ENCODE peak calls at places on chromosomes 3 and 15, in six cellular contexts. One of them, this sample, is unnamed.

GRCh38 chr3:157107037-157107436 is 52.9 kb downstream of the CCNL1 start:
- DNase-seq in SK-N-SH: no peak
- DNase-seq in GM12878: no peak
- DNase-seq in A549: no peak
- DNase-seq in HepG2: no peak
- DNase-seq in K562: no peak
- DNase-seq in this sample: no peak

GRCh38 chr3:184399410-184399809 is 19.6 kb downstream of the CHRD start:
- DNase-seq in SK-N-SH: no peak
- DNase-seq in GM12878: no peak
- DNase-seq in A549: peak
- DNase-seq in HepG2: no peak
- DNase-seq in K562: no peak
- DNase-seq in this sample: peak

GRCh38 chr3:24025805-24026204 is 80.7 kb downstream of the NR1D2 start:
- DNase-seq in SK-N-SH: no peak
- DNase-seq in GM12878: no peak
- DNase-seq in A549: no peak
- DNase-seq in HepG2: no peak
- DNase-seq in K562: no peak
- DNase-seq in this sample: no peak

GRCh38 chr3:66989860-66990696 is 8.0 kb upstream of the KBTBD8 start:
- DNase-seq in SK-N-SH: no peak
- DNase-seq in GM12878: peak
- DNase-seq in A549: peak
- DNase-seq in HepG2: peak
- DNase-seq in K562: peak
- DNase-seq in this sample: no peak

GRCh38 chr15:85000189-85000864 is 18.7 kb downstream of the PDE8A start:
- DNase-seq in SK-N-SH: no peak
- DNase-seq in GM12878: no peak
- DNase-seq in A549: no peak
- DNase-seq in HepG2: no peak
- DNase-seq in K562: no peak
- DNase-seq in this sample: peak

GRCh38 chr15:29110733-29111132 is 158.9 kb downstream of the NSMCE3 start:
- DNase-seq in SK-N-SH: no peak
- DNase-seq in GM12878: no peak
- DNase-seq in A549: no peak
- DNase-seq in HepG2: no peak
- DNase-seq in K562: no peak
- DNase-seq in this sample: no peak

GRCh38 chr3:127011270-127011992 is 28.5 kb downstream of the PLXNA1 start:
- DNase-seq in SK-N-SH: peak
- DNase-seq in GM12878: no peak
- DNase-seq in A549: no peak
- DNase-seq in HepG2: no peak
- DNase-seq in K562: peak
- DNase-seq in this sample: peak

GRCh38 chr3:88188436-88188835 is 38.7 kb downstream of the C3orf38 start:
- DNase-seq in SK-N-SH: peak
- DNase-seq in GM12878: no peak
- DNase-seq in A549: peak
- DNase-seq in HepG2: peak
- DNase-seq in K562: peak
- DNase-seq in this sample: no peak

GRCh38 chr3:16102905-16103364 is 71.5 kb upstream of the GALNT15 start:
- DNase-seq in SK-N-SH: no peak
- DNase-seq in GM12878: no peak
- DNase-seq in A549: peak
- DNase-seq in HepG2: peak
- DNase-seq in K562: no peak
- DNase-seq in this sample: peak

GRCh38 chr15:26974120-26974780 is 3.3 kb downstream of the GABRG3 start:
- DNase-seq in SK-N-SH: peak
- DNase-seq in GM12878: no peak
- DNase-seq in A549: peak
- DNase-seq in HepG2: peak
- DNase-seq in K562: peak
- DNase-seq in this sample: peak

GRCh38 chr3:153752405-153753027 is 368.7 kb upstream of the ARHGEF26 start:
- DNase-seq in SK-N-SH: no peak
- DNase-seq in GM12878: no peak
- DNase-seq in A549: no peak
- DNase-seq in HepG2: no peak
- DNase-seq in K562: no peak
- DNase-seq in this sample: no peak

GRCh38 chr15:50166216-50166615 is 15.8 kb upstream of the SLC27A2 start:
- DNase-seq in SK-N-SH: no peak
- DNase-seq in GM12878: no peak
- DNase-seq in A549: peak
- DNase-seq in HepG2: no peak
- DNase-seq in K562: no peak
- DNase-seq in this sample: peak

GRCh38 chr3:122890077-122890484 is 95.2 kb downstream of the SLC49A4 start:
- DNase-seq in SK-N-SH: no peak
- DNase-seq in GM12878: peak
- DNase-seq in A549: no peak
- DNase-seq in HepG2: no peak
- DNase-seq in K562: no peak
- DNase-seq in this sample: peak

GRCh38 chr15:84981711-84982300 is at the start of gene PDE8A:
- DNase-seq in SK-N-SH: peak
- DNase-seq in GM12878: no peak
- DNase-seq in A549: peak
- DNase-seq in HepG2: no peak
- DNase-seq in K562: peak
- DNase-seq in this sample: peak

GRCh38 chr3:8885806-8886205 is 77.5 kb downstream of the RAD18 start:
- DNase-seq in SK-N-SH: no peak
- DNase-seq in GM12878: no peak
- DNase-seq in A549: no peak
- DNase-seq in HepG2: no peak
- DNase-seq in K562: no peak
- DNase-seq in this sample: peak

GRCh38 chr3:8887435-8888295 is 75.6 kb downstream of the RAD18 start:
- DNase-seq in SK-N-SH: no peak
- DNase-seq in GM12878: no peak
- DNase-seq in A549: no peak
- DNase-seq in HepG2: no peak
- DNase-seq in K562: no peak
- DNase-seq in this sample: no peak

GRCh38 chr3:8884630-8885290 is 78.5 kb downstream of the RAD18 start:
- DNase-seq in SK-N-SH: no peak
- DNase-seq in GM12878: no peak
- DNase-seq in A549: no peak
- DNase-seq in HepG2: no peak
- DNase-seq in K562: no peak
- DNase-seq in this sample: no peak

GRCh38 chr3:8888296-8888915 is 74.9 kb downstream of the RAD18 start:
- DNase-seq in SK-N-SH: no peak
- DNase-seq in GM12878: no peak
- DNase-seq in A549: no peak
- DNase-seq in HepG2: no peak
- DNase-seq in K562: no peak
- DNase-seq in this sample: peak

DNA sequence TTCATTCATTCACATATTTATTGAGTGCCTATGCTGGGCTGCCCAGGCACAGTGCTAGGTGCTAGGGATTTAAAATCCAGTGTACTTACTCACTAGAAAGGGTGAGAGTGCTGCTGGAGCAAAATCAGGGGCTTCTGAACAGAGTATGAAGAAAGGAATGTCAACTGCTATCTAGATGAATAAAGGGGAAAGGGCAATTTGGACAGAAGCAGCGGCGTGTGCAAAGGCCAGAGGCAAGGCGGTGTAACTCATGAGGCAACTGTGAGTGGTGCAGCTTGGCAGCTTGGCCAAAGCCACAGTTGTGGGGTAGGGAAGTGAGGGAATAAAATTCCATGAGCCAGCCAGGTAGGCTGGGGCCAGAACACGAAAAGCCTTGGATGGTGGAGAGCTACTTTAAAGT is 76.7 kb downstream of the RAD18 start:
- DNase-seq in SK-N-SH: no peak
- DNase-seq in GM12878: no peak
- DNase-seq in A549: no peak
- DNase-seq in HepG2: no peak
- DNase-seq in K562: no peak
- DNase-seq in this sample: peak
- TF ChIP-seq SMC3 in SK-N-SH: no peak
- TF ChIP-seq SMC3 in GM12878: no peak
- TF ChIP-seq SMC3 in A549: no peak
- TF ChIP-seq SMC3 in HepG2: no peak
- TF ChIP-seq SMC3 in K562: no peak
- TF ChIP-seq SMC3 in this sample: no peak

GRCh38 chr3:55483196-55484095 is 3.7 kb downstream of the WNT5A start:
- DNase-seq in SK-N-SH: no peak
- DNase-seq in GM12878: no peak
- DNase-seq in A549: no peak
- DNase-seq in HepG2: no peak
- DNase-seq in K562: no peak
- DNase-seq in this sample: no peak

GRCh38 chr3:55484191-55484644 is 2.9 kb downstream of the WNT5A start:
- DNase-seq in SK-N-SH: no peak
- DNase-seq in GM12878: no peak
- DNase-seq in A549: no peak
- DNase-seq in HepG2: no peak
- DNase-seq in K562: no peak
- DNase-seq in this sample: no peak

GRCh38 chr3:55481918-55482495 is 5.1 kb downstream of the WNT5A start:
- DNase-seq in SK-N-SH: no peak
- DNase-seq in GM12878: no peak
- DNase-seq in A549: no peak
- DNase-seq in HepG2: no peak
- DNase-seq in K562: no peak
- DNase-seq in this sample: peak

GRCh38 chr3:55481067-55481917 is 5.8 kb downstream of the WNT5A start:
- DNase-seq in SK-N-SH: peak
- DNase-seq in GM12878: no peak
- DNase-seq in A549: no peak
- DNase-seq in HepG2: no peak
- DNase-seq in K562: no peak
- DNase-seq in this sample: peak

GRCh38 chr3:55482496-55483195 is 4.5 kb downstream of the WNT5A start:
- DNase-seq in SK-N-SH: no peak
- DNase-seq in GM12878: no peak
- DNase-seq in A549: no peak
- DNase-seq in HepG2: no peak
- DNase-seq in K562: no peak
- DNase-seq in this sample: peak
- TF ChIP-seq SMC3 in SK-N-SH: no peak
- TF ChIP-seq SMC3 in GM12878: no peak
- TF ChIP-seq SMC3 in A549: no peak
- TF ChIP-seq SMC3 in HepG2: no peak
- TF ChIP-seq SMC3 in K562: no peak
- TF ChIP-seq SMC3 in this sample: no peak

DNA sequence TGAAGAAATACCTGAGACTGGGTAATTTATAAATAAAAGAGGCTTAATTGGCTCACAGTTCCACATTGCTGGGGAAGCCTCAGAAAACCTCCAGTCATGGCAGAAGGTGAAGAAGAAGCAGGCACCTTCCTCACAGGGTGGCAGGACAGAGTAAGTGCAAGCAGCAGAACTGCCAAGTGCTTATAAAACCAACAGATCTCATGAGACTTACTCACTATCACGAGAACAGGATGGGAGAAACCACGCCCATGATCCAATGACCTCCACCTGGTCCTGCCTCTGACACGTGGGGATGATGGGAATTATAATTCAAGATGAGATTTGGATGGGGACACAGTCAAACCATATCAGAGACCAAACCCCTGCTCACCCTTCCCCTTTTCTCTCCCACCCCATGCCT is 75.0 kb downstream of the TRIM69 start:
- DNase-seq in SK-N-SH: no peak
- DNase-seq in GM12878: no peak
- DNase-seq in A549: peak
- DNase-seq in HepG2: peak
- DNase-seq in K562: no peak
- DNase-seq in this sample: no peak
- TF ChIP-seq SMC3 in SK-N-SH: no peak
- TF ChIP-seq SMC3 in GM12878: no peak
- TF ChIP-seq SMC3 in A549: no peak
- TF ChIP-seq SMC3 in HepG2: no peak
- TF ChIP-seq SMC3 in K562: no peak
- TF ChIP-seq SMC3 in this sample: no peak

GRCh38 chr3:83567935-83568334 is 1390.9 kb upstream of the CADM2 start:
- DNase-seq in SK-N-SH: no peak
- DNase-seq in GM12878: no peak
- DNase-seq in A549: no peak
- DNase-seq in HepG2: no peak
- DNase-seq in K562: no peak
- DNase-seq in this sample: no peak
- TF ChIP-seq SMC3 in SK-N-SH: no peak
- TF ChIP-seq SMC3 in GM12878: no peak
- TF ChIP-seq SMC3 in A549: no peak
- TF ChIP-seq SMC3 in HepG2: no peak
- TF ChIP-seq SMC3 in K562: no peak
- TF ChIP-seq SMC3 in this sample: no peak

GRCh38 chr15:77819841-77820728 is 187.4 kb upstream of the LINGO1 start:
- DNase-seq in SK-N-SH: peak
- DNase-seq in GM12878: no peak
- DNase-seq in A549: peak
- DNase-seq in HepG2: peak
- DNase-seq in K562: peak
- DNase-seq in this sample: no peak
- TF ChIP-seq SMC3 in SK-N-SH: peak
- TF ChIP-seq SMC3 in GM12878: no peak
- TF ChIP-seq SMC3 in A549: peak
- TF ChIP-seq SMC3 in HepG2: no peak
- TF ChIP-seq SMC3 in K562: peak
- TF ChIP-seq SMC3 in this sample: no peak

GRCh38 chr15:68819451-68820204 is 1.1 kb downstream of the ANP32A start:
- DNase-seq in SK-N-SH: peak
- DNase-seq in GM12878: no peak
- DNase-seq in A549: peak
- DNase-seq in HepG2: peak
- DNase-seq in K562: no peak
- DNase-seq in this sample: peak
- TF ChIP-seq SMC3 in SK-N-SH: no peak
- TF ChIP-seq SMC3 in GM12878: no peak
- TF ChIP-seq SMC3 in A549: no peak
- TF ChIP-seq SMC3 in HepG2: no peak
- TF ChIP-seq SMC3 in K562: no peak
- TF ChIP-seq SMC3 in this sample: no peak

GRCh38 chr15:95994418-95994817 is 336.1 kb upstream of the NR2F2 start:
- DNase-seq in SK-N-SH: no peak
- DNase-seq in GM12878: no peak
- DNase-seq in A549: no peak
- DNase-seq in HepG2: no peak
- DNase-seq in K562: no peak
- DNase-seq in this sample: peak

GRCh38 chr15:95998935-95999334 is 331.6 kb upstream of the NR2F2 start:
- DNase-seq in SK-N-SH: no peak
- DNase-seq in GM12878: no peak
- DNase-seq in A549: no peak
- DNase-seq in HepG2: no peak
- DNase-seq in K562: no peak
- DNase-seq in this sample: no peak

GRCh38 chr15:95990833-95991232 is 339.7 kb upstream of the NR2F2 start:
- DNase-seq in SK-N-SH: no peak
- DNase-seq in GM12878: peak
- DNase-seq in A549: no peak
- DNase-seq in HepG2: no peak
- DNase-seq in K562: no peak
- DNase-seq in this sample: no peak

GRCh38 chr15:95996494-95996893 is 334.0 kb upstream of the NR2F2 start:
- DNase-seq in SK-N-SH: no peak
- DNase-seq in GM12878: no peak
- DNase-seq in A549: no peak
- DNase-seq in HepG2: no peak
- DNase-seq in K562: no peak
- DNase-seq in this sample: no peak

GRCh38 chr15:95995375-95996168 is 334.9 kb upstream of the NR2F2 start:
- DNase-seq in SK-N-SH: no peak
- DNase-seq in GM12878: no peak
- DNase-seq in A549: no peak
- DNase-seq in HepG2: no peak
- DNase-seq in K562: no peak
- DNase-seq in this sample: peak
- TF ChIP-seq SMC3 in SK-N-SH: no peak
- TF ChIP-seq SMC3 in GM12878: no peak
- TF ChIP-seq SMC3 in A549: no peak
- TF ChIP-seq SMC3 in HepG2: no peak
- TF ChIP-seq SMC3 in K562: no peak
- TF ChIP-seq SMC3 in this sample: no peak